ENCODE peak calls at places on chromosomes 6 and 20, in seven cellular contexts. I is pancreas; C is neural progenitor cell; D is neuronal stem cell; O is naive thymus-derived CD4-positive, alpha-beta T cell; Z is AG04450; S is ascending aorta. R is an unnamed sample. For H3K9me3, the result is how much of the 10 kb centered on the place peaks cover.

GRCh38 chr20:17568972-17569471 is 853 bp upstream of the DSTN start:
- DNase-seq in I (peak), C (peak), D (peak), O (no peak), Z (peak), S (peak), R (no peak)

GRCh38 chr20:10982692-10983091 is 308.9 kb upstream of the JAG1 start:
- DNase-seq in I (no peak), C (no peak), D (no peak), O (no peak), Z (peak), S (peak), R (no peak)

GRCh38 chr6:8195040-8195713 is 92.8 kb upstream of the EEF1E1 start:
- DNase-seq in I (no peak), C (peak), D (no peak), O (no peak), Z (no peak), S (no peak), R (no peak)

GRCh38 chr6:46419576-46420002 is 71.7 kb downstream of the RCAN2 start:
- DNase-seq in I (no peak), C (peak), D (peak), O (peak), Z (peak), S (peak), R (no peak)

GRCh38 chr20:62716198-62716940 is 7.7 kb downstream of the NTSR1 start:
- DNase-seq in I (no peak), C (no peak), D (no peak), O (peak), Z (no peak), S (no peak), R (no peak)

GRCh38 chr20:58420798-58421496 is 31.9 kb downstream of the VAPB start:
- DNase-seq in I (no peak), C (no peak), D (no peak), O (no peak), Z (no peak), S (no peak), R (no peak)

GRCh38 chr20:62734881-62735280 is 26.2 kb downstream of the NTSR1 start:
- DNase-seq in I (peak), C (no peak), D (no peak), O (no peak), Z (no peak), S (no peak), R (no peak)

GRCh38 chr6:44004625-44005506 is 122.4 kb downstream of the MRPL14 start:
- DNase-seq in I (no peak), C (no peak), D (no peak), O (no peak), Z (no peak), S (no peak), R (no peak)

GRCh38 chr6:108947114-108947854 is 99.1 kb downstream of the ARMC2 start:
- DNase-seq in I (no peak), C (no peak), D (no peak), O (no peak), Z (peak), S (no peak), R (no peak)

GRCh38 chr6:56652231-56652630 is 9.5 kb upstream of the DST start:
- DNase-seq in I (no peak), C (no peak), D (no peak), O (no peak), Z (no peak), S (no peak), R (no peak)

GRCh38 chr6:156925718-156926607 is 148.8 kb downstream of the ARID1B start:
- DNase-seq in I (no peak), C (no peak), D (no peak), O (no peak), Z (no peak), S (no peak), R (no peak)

GRCh38 chr20:62874745-62875344 is 13.2 kb upstream of the TCFL5 start:
- DNase-seq in I (peak), C (no peak), D (no peak), O (no peak), Z (no peak), S (no peak), R (no peak)

GRCh38 chr6:133983099-133983939 is 30.3 kb downstream of the TBPL1 start:
- DNase-seq in I (no peak), C (peak), D (no peak), O (peak), Z (no peak), S (no peak), R (peak)

GRCh38 chr6:146850981-146851380 is 252.2 kb downstream of the ADGB start:
- DNase-seq in I (no peak), C (no peak), D (no peak), O (no peak), Z (no peak), S (no peak), R (no peak)

GRCh38 chr20:62141397-62142251 is 1.6 kb downstream of the PSMA7 start:
- DNase-seq in I (no peak), C (peak), D (no peak), O (peak), Z (no peak), S (no peak), R (no peak)

GRCh38 chr6:7016238-7016637 is 91.5 kb upstream of the RREB1 start:
- DNase-seq in I (no peak), C (no peak), D (no peak), O (no peak), Z (no peak), S (no peak), R (no peak)

GRCh38 chr6:15430181-15430580 is 184.3 kb downstream of the JARID2 start:
- DNase-seq in I (no peak), C (no peak), D (no peak), O (no peak), Z (no peak), S (no peak), R (no peak)

GRCh38 chr20:24703284-24703610 is 233.8 kb downstream of the SYNDIG1 start:
- DNase-seq in I (no peak), C (no peak), D (no peak), O (no peak), Z (no peak), S (no peak), R (no peak)

GRCh38 chr6:37965964-37966676 is 146.6 kb downstream of the ZFAND3 start:
- DNase-seq in I (no peak), C (no peak), D (no peak), O (no peak), Z (no peak), S (no peak), R (no peak)

GRCh38 chr6:136226027-136226673 is 24.0 kb downstream of the MTFR2 start:
- DNase-seq in I (peak), C (peak), D (peak), O (peak), Z (peak), S (peak), R (peak)

GRCh38 chr6:130161627-130162404 is 60.9 kb downstream of the SAMD3 start:
- DNase-seq in I (no peak), C (no peak), D (no peak), O (no peak), Z (peak), S (no peak), R (no peak)

GRCh38 chr6:145206247-145206907 is 528.9 kb downstream of the EPM2A start:
- DNase-seq in I (no peak), C (no peak), D (no peak), O (no peak), Z (no peak), S (no peak), R (no peak)

GRCh38 chr6:24757610-24758009 is 17.1 kb upstream of the GMNN start:
- DNase-seq in I (no peak), C (no peak), D (no peak), O (no peak), Z (no peak), S (no peak), R (no peak)

GRCh38 chr6:113630738-113631535 is 226.2 kb upstream of the MARCKS start:
- DNase-seq in I (no peak), C (no peak), D (no peak), O (no peak), Z (no peak), S (no peak), R (no peak)

GRCh38 chr20:32474009-32474716 is 111.0 kb downstream of the NOL4L start:
- DNase-seq in I (peak), C (no peak), D (no peak), O (no peak), Z (no peak), S (no peak), R (no peak)

GRCh38 chr20:62481441-62482135 is 5.8 kb upstream of the GATA5 start:
- DNase-seq in I (no peak), C (peak), D (no peak), O (no peak), Z (no peak), S (no peak), R (no peak)

GRCh38 chr6:56848105-56848504 is 106.8 kb upstream of the BEND6 start:
- DNase-seq in I (no peak), C (no peak), D (no peak), O (no peak), Z (no peak), S (no peak), R (no peak)

GRCh38 chr20:55667955-55668354 is 337.4 kb downstream of the CBLN4 start:
- DNase-seq in I (no peak), C (no peak), D (no peak), O (no peak), Z (no peak), S (no peak), R (no peak)
- H3K9me3 ChIP-seq in I (under half), C (under half), D (under half), O (under half), Z (under half), S (under half), R (under half)

GRCh38 chr6:340991-341827 is 48.9 kb downstream of the DUSP22 start:
- DNase-seq in I (peak), C (no peak), D (no peak), O (no peak), Z (no peak), S (no peak), R (no peak)

GRCh38 chr6:338815-339262 is 46.6 kb downstream of the DUSP22 start:
- DNase-seq in I (no peak), C (no peak), D (no peak), O (no peak), Z (no peak), S (no peak), R (no peak)

GRCh38 chr6:337782-338464 is 45.6 kb downstream of the DUSP22 start:
- DNase-seq in I (peak), C (no peak), D (no peak), O (peak), Z (no peak), S (no peak), R (no peak)

GRCh38 chr6:340181-340955 is 48.1 kb downstream of the DUSP22 start:
- DNase-seq in I (peak), C (no peak), D (no peak), O (no peak), Z (no peak), S (no peak), R (no peak)

GRCh38 chr6:339480-339879 is 47.2 kb downstream of the DUSP22 start:
- DNase-seq in I (no peak), C (no peak), D (no peak), O (no peak), Z (no peak), S (no peak), R (no peak)
- H3K9me3 ChIP-seq in I (under half), C (under half), D (under half), O (under half), Z (under half), S (under half), R (under half)

GRCh38 chr6:118574051-118574865 is 26.2 kb downstream of the PLN start:
- DNase-seq in I (no peak), C (peak), D (no peak), O (no peak), Z (no peak), S (no peak), R (no peak)
- H3K9me3 ChIP-seq in I (under half), C (under half), D (under half), O (under half), Z (under half), S (half or more), R (under half)

DNA sequence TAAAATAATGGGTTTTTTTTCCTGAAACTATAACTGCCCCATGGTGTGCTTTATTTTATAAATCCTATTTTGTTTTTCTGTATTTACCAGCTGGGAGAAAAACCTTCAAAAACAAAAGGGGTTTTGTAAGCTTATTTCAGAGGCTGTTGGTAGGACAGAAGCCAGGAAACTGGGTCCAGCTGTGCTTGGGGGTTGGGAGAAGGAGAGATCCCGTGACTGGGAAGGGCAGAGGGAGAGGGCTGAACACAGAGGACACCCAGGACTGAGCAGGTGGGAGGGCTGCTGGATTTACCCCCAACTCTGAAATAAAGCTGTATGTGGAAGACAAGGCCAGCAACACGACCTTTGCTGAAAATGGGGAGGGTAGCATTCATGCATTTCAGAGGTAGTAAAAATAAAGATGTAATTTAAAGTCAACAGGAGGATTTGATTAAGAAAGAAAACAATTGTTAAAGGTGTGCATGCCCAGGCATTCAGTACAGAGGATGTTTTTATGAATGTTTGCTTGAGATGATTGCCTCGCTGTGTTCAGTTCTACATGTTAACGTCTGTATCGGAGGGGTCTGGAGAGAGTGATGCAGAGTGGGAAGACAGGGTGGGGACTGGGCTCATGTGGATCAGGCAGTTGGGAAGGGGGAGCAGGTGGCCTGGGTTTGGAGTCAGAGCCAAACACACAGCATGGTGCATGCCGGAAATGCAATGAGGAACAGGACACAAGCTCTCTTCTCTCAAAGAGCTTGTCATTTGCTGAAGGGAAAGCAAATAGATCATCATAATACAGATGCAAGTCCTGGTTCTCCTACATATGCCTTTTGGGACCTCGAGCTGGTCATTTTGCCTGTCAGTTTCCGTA is 21.4 kb downstream of the ARFGEF3 start:
- DNase-seq in I (no peak), C (peak), D (no peak), O (no peak), Z (no peak), S (no peak), R (no peak)
- H3K9me3 ChIP-seq in I (under half), C (under half), D (under half), O (under half), Z (under half), S (under half), R (under half)

DNA sequence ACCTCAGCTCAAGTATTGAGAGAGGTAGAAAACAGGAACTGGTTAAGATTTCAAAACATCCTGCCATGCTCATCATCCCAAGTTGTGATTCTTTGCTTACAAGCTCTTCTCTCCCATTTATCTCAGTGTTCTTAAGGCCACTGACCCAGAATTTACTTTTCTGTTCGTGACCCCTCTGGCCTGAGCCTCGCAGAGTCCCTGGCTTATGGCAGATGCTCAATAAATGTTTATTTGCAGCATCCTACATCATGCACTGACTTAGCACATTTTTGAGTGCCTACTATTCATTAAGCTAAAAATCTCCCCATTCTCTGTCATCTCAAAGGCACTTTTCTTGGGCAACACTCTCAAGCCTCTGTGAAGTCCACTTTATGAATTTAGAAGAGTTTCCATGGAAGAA is 33.4 kb upstream of the MC3R start:
- DNase-seq in I (no peak), C (no peak), D (no peak), O (no peak), Z (no peak), S (no peak), R (no peak)
- H3K9me3 ChIP-seq in I (under half), C (under half), D (under half), O (under half), Z (under half), S (under half), R (under half)

GRCh38 chr20:53810661-53811355 is 217.2 kb upstream of the ZNF217 start:
- DNase-seq in I (no peak), C (no peak), D (no peak), O (no peak), Z (no peak), S (no peak), R (no peak)
- H3K9me3 ChIP-seq in I (under half), C (under half), D (under half), O (under half), Z (under half), S (under half), R (under half)

GRCh38 chr6:28737750-28738395 is 185.9 kb downstream of the TRIM27 start:
- DNase-seq in I (no peak), C (peak), D (no peak), O (no peak), Z (no peak), S (no peak), R (no peak)

GRCh38 chr6:28732052-28732451 is 191.7 kb downstream of the TRIM27 start:
- DNase-seq in I (no peak), C (no peak), D (no peak), O (no peak), Z (no peak), S (no peak), R (no peak)

GRCh38 chr6:28738396-28738765 is 185.4 kb downstream of the TRIM27 start:
- DNase-seq in I (no peak), C (peak), D (no peak), O (no peak), Z (no peak), S (no peak), R (no peak)

GRCh38 chr6:28736121-28736520 is 187.7 kb downstream of the TRIM27 start:
- DNase-seq in I (no peak), C (no peak), D (no peak), O (no peak), Z (no peak), S (no peak), R (no peak)

DNA sequence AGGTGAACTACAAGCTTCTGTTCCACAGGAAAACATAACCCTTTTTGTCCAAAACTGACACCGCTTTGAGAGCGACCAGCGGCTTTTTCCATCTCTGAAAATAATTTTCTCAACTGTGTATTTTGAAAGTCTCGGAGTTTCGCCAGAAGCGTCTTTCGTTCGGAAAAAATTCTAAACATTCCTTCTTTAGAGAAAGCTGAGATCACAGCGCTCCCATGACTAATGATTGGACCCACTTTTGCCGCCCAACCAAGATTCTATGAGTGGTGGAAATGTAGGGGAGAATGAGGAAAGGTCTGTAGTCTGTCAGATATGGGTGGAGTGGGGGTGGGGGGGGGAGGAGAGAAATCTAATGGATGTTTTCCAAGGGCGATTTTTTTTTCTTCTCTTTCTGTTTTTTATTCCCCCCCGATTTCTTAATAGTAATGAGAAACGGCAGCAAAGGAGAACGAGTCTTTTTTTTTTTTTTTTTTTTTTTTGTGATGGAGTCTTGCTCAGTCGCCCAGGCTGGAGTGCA is 189.3 kb downstream of the TRIM27 start:
- DNase-seq in I (no peak), C (no peak), D (no peak), O (no peak), Z (no peak), S (no peak), R (no peak)
- H3K9me3 ChIP-seq in I (under half), C (under half), D (under half), O (under half), Z (under half), S (under half), R (under half)

DNA sequence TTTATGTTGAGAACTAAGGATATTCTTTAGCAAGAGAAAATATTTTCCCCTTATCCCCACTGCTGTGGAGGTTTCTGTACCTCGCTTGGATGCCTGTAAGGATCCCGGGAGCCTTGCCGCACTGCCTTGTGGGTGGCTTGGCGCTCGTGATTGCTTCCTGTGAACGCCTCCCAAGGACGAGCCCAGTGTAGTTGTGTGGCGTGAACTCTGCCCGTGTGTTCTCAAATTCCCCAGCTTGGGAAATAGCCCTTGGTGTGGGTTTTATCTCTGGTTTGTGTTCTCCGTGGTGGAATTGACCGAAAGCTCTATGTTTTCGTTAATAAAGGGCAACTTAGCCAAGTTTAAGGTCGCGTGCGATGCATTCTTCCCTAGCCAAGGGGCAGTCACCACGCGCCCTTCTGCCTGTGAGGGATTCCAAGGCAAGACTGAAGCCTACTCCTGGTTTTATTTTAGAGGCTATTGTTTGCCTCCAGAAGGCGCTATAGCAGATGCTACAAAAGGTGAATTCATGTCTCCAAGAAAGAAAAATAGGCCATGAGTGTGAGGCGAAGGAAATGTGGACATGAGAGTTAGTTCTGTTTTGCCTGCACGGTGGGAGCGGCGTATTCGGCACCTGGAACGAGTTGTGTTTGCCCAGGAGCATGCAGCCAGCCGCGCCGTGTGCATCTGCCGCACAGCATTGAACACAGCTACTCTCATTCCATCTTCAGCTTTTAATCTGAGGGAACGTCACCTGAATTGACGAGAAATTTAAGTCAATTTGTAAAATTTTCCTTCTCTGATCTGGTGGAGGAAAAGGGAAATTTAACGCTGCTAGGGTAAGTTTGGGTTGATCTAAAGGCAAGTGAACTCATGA is 40.3 kb upstream of the IRF4 start:
- DNase-seq in I (no peak), C (no peak), D (no peak), O (no peak), Z (no peak), S (no peak), R (no peak)
- H3K9me3 ChIP-seq in I (under half), C (under half), D (under half), O (under half), Z (half or more), S (under half), R (under half)

GRCh38 chr6:137489410-137490371 is 4.5 kb downstream of the OLIG3 start:
- DNase-seq in I (no peak), C (peak), D (peak), O (no peak), Z (no peak), S (no peak), R (no peak)
- H3K9me3 ChIP-seq in I (under half), C (under half), D (under half), O (under half), Z (under half), S (under half), R (under half)

R was measured in T-helper 17 cell.